ENCODE peak calls at places on chromosomes 4 and X, in eight cellular contexts. F is transverse colon, T is adrenal gland, P is tibial nerve, E is IMR-90, U is uterus, K is body of pancreas, B is suprapubic skin. S is an unnamed sample.

GRCh38 chr4:97910005-97910404 is 233.3 kb downstream of the STPG2 start:
- DNase-seq in B (no peak), U (no peak), T (no peak), K (no peak), F (no peak), E (no peak), P (no peak), S (no peak)

GRCh38 chr4:142547974-142548373 is 298.1 kb downstream of the INPP4B start:
- DNase-seq in T (no peak), P (no peak), U (no peak), F (no peak), E (peak), K (no peak), B (no peak), S (no peak)

GRCh38 chr4:10670346-10670745 is 14.2 kb downstream of the CLNK start:
- DNase-seq in U (no peak), P (no peak), F (no peak), K (no peak), E (no peak), T (no peak), B (no peak), S (no peak)

GRCh38 chrX:40663880-40664630 is 16.7 kb upstream of the CXorf38 start:
- DNase-seq in B (no peak), K (no peak), E (peak), F (no peak), T (no peak), P (no peak), U (no peak), S (no peak)

GRCh38 chrX:48626401-48627298 is 29.4 kb downstream of the WDR13 start:
- DNase-seq in K (no peak), B (no peak), U (no peak), P (no peak), T (no peak), E (peak), F (no peak), S (no peak)

GRCh38 chr4:122012735-122013134 is 60.9 kb upstream of the TRPC3 start:
- DNase-seq in E (peak), K (no peak), U (no peak), F (no peak), P (no peak), B (no peak), T (no peak), S (no peak)

GRCh38 chrX:150324919-150325318 is 38.2 kb upstream of the MAMLD1 start:
- DNase-seq in B (no peak), T (no peak), P (no peak), U (no peak), F (no peak), E (peak), K (no peak), S (no peak)

GRCh38 chrX:135396109-135396508 is 25.6 kb upstream of the SMIM10L2A start:
- DNase-seq in U (no peak), T (peak), B (no peak), F (no peak), P (no peak), K (peak), E (peak), S (no peak)

GRCh38 chr4:27357283-27357682 is 496.6 kb downstream of the STIM2 start:
- DNase-seq in F (no peak), E (no peak), K (no peak), U (no peak), P (no peak), B (no peak), T (no peak), S (no peak)

GRCh38 chr4:114807759-114808404 is 209.3 kb downstream of the UGT8 start:
- DNase-seq in P (no peak), F (no peak), E (peak), B (no peak), U (no peak), T (no peak), K (peak), S (no peak)

GRCh38 chr4:105042451-105042850 is 104.2 kb upstream of the TET2 start:
- DNase-seq in E (no peak), P (no peak), U (no peak), F (no peak), T (no peak), B (no peak), K (no peak), S (no peak)

GRCh38 chr4:128061566-128062536 is 739 bp downstream of the LARP1B start:
- DNase-seq in P (peak), B (no peak), F (peak), U (peak), E (peak), T (peak), K (peak), S (peak)
- TF ChIP-seq CTCF in P (no peak), B (no peak), F (no peak), U (no peak), E (no peak), T (no peak), K (peak), S (peak)

GRCh38 chrX:65034292-65034640 is 58.0 kb upstream of the ZC4H2 start:
- DNase-seq in K (no peak), U (no peak), B (no peak), T (no peak), E (no peak), P (no peak), F (no peak), S (no peak)
- H3K27ac ChIP-seq in K (no peak), U (peak), B (peak), T (no peak), E (peak), P (peak), F (peak), S (no peak)

GRCh38 chr4:73919691-73920090 is 50.5 kb downstream of the CXCL1 start:
- DNase-seq in U (no peak), K (no peak), E (peak), T (no peak), F (no peak), B (no peak), P (no peak), S (no peak)

GRCh38 chr4:73914071-73914470 is 44.9 kb downstream of the CXCL1 start:
- DNase-seq in F (no peak), T (no peak), U (no peak), P (no peak), E (no peak), B (no peak), K (no peak), S (no peak)

GRCh38 chr4:73917081-73917501 is 47.9 kb downstream of the CXCL1 start:
- DNase-seq in U (no peak), T (no peak), B (no peak), E (peak), K (no peak), F (no peak), P (no peak), S (no peak)

GRCh38 chr4:73916172-73916925 is 47.2 kb downstream of the CXCL1 start:
- DNase-seq in F (no peak), K (no peak), P (no peak), T (no peak), B (no peak), U (no peak), E (no peak), S (no peak)

GRCh38 chr4:73918058-73918457 is 48.9 kb downstream of the CXCL1 start:
- DNase-seq in B (no peak), T (no peak), F (no peak), U (no peak), E (no peak), P (no peak), K (no peak), S (no peak)
- TF ChIP-seq POLR2A in B (no peak), T (no peak), F (no peak), U (no peak), E (no peak), P (no peak), K (no peak), S (no peak)

DNA sequence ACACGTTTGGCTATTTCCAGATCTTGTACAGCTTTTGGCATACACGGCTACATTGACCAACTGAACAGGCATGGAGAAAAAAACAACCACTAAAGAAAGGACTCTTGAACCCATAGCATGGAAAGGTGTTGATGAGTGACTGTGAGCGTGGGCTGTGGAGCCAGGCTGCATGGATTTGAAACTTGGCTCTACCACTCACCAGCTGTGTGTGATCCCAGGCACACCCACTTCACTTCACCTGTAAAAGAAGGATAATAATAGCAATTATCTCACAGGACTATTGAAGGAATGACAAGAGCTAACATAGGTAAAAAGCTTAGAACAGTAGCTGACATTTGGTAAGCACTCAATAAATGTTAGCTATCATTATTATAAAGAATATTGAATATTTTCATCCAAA is 301.7 kb upstream of the CPEB2 start:
- DNase-seq in U (no peak), B (no peak), E (no peak), F (no peak), P (no peak), K (peak), T (no peak), S (no peak)
- TF ChIP-seq CTCF in U (no peak), B (no peak), E (no peak), F (no peak), P (no peak), K (no peak), T (no peak), S (no peak)

GRCh38 chrX:13491061-13491460 is 78.3 kb upstream of the EGFL6 start:
- DNase-seq in T (no peak), U (no peak), B (no peak), E (no peak), F (no peak), K (no peak), P (no peak), S (no peak)
- H3K27ac ChIP-seq in T (no peak), U (no peak), B (no peak), E (no peak), F (no peak), K (no peak), P (no peak), S (peak)

GRCh38 chr4:881709-882108 is 50.4 kb downstream of the GAK start:
- DNase-seq in E (no peak), T (no peak), P (no peak), U (no peak), K (no peak), F (no peak), B (no peak), S (no peak)
- TF ChIP-seq POLR2A in E (no peak), T (no peak), P (no peak), U (no peak), K (no peak), F (no peak), B (no peak), S (no peak)

GRCh38 chr4:77432702-77433101 is 172.9 kb upstream of the CXCL13 start:
- DNase-seq in P (no peak), U (no peak), F (no peak), E (no peak), K (no peak), B (no peak), T (no peak), S (no peak)
- TF ChIP-seq CTCF in P (no peak), U (no peak), F (no peak), E (no peak), K (peak), B (no peak), T (no peak), S (no peak)

GRCh38 chrX:6681469-6681868 is 146.6 kb upstream of the VCX3A start:
- DNase-seq in U (no peak), K (no peak), E (no peak), T (no peak), P (no peak), B (no peak), F (no peak), S (no peak)

GRCh38 chrX:6679550-6679949 is 144.6 kb upstream of the VCX3A start:
- DNase-seq in U (no peak), B (no peak), E (no peak), K (no peak), P (no peak), T (no peak), F (no peak), S (no peak)

GRCh38 chrX:6679988-6680387 is 145.1 kb upstream of the VCX3A start:
- DNase-seq in T (no peak), P (no peak), U (no peak), B (no peak), K (no peak), E (no peak), F (no peak), S (no peak)

GRCh38 chrX:6685489-6685888 is 150.6 kb upstream of the VCX3A start:
- DNase-seq in K (no peak), P (no peak), U (no peak), B (no peak), F (peak), E (no peak), T (no peak), S (no peak)

GRCh38 chrX:6683353-6683752 is 148.4 kb upstream of the VCX3A start:
- DNase-seq in B (no peak), K (no peak), P (no peak), E (no peak), U (no peak), F (no peak), T (no peak), S (no peak)
- H3K27ac ChIP-seq in B (no peak), K (no peak), P (no peak), E (no peak), U (no peak), F (no peak), T (no peak), S (no peak)

GRCh38 chr4:158768577-158769174 is at the start of gene FNIP2:
- DNase-seq in B (peak), P (peak), F (peak), K (peak), U (peak), E (peak), T (peak), S (peak)
- TF ChIP-seq POLR2A in B (peak), P (peak), F (peak), K (peak), U (peak), E (peak), T (peak), S (no peak)

S was measured in spleen.